ENCODE peak calls at places on chromosomes 16 and 17, in seven cellular contexts. O is left ventricle myocardium inferior, K is WTC11, G is hepatocyte, R is progenitor cell of endocrine pancreas, S is glutamatergic neuron, I is stomach. M is an unnamed sample.

GRCh38 chr16:28604186-28604565 is 5.7 kb downstream of the SULT1A1 start:
- DNase-seq in K (no peak), O (no peak), S (no peak), R (no peak), I (no peak), G (no peak), M (no peak)

GRCh38 chr16:2257726-2258125 is 6.3 kb upstream of the ECI1 start:
- DNase-seq in K (no peak), I (no peak), S (no peak), R (no peak), G (no peak), O (no peak), M (no peak)

GRCh38 chr17:15321556-15322250 is 19.7 kb downstream of the TEKT3 start:
- DNase-seq in G (no peak), O (no peak), K (no peak), R (no peak), I (no peak), S (no peak), M (no peak)

GRCh38 chr16:69064164-69064563 is 41.3 kb upstream of the HAS3 start:
- DNase-seq in S (no peak), K (no peak), G (no peak), R (no peak), O (no peak), I (no peak), M (no peak)

GRCh38 chr17:9725575-9725974 is 65.8 kb downstream of the DHRS7C start:
- DNase-seq in G (no peak), I (no peak), R (no peak), S (peak), K (no peak), O (no peak), M (peak)

GRCh38 chr17:41784207-41784744 is 2.2 kb downstream of the JUP start:
- DNase-seq in S (no peak), G (peak), K (peak), O (peak), R (no peak), I (peak), M (no peak)

GRCh38 chr17:48307814-48308411 is 122.1 kb downstream of the SKAP1 start:
- DNase-seq in K (peak), G (peak), O (peak), I (peak), S (peak), R (peak), M (peak)

GRCh38 chr16:31216552-31217530 is at the start of gene PYDC1:
- DNase-seq in G (no peak), O (no peak), K (peak), S (peak), R (no peak), I (no peak), M (no peak)

GRCh38 chr16:29023279-29024278 is 38.7 kb downstream of the LAT start:
- DNase-seq in O (no peak), I (no peak), K (no peak), R (no peak), S (no peak), G (no peak), M (no peak)

GRCh38 chr17:77548967-77549366 is 408.2 kb downstream of the SEC14L1 start:
- DNase-seq in O (no peak), R (no peak), I (no peak), K (no peak), G (no peak), S (no peak), M (no peak)

GRCh38 chr17:48244814-48245213 is 137.2 kb downstream of the SNX11 start:
- DNase-seq in R (no peak), I (no peak), S (no peak), K (no peak), G (no peak), O (no peak), M (no peak)

GRCh38 chr17:78133971-78134898 is 3.7 kb downstream of the TMC8 start:
- DNase-seq in O (no peak), I (peak), S (peak), G (peak), R (peak), K (peak), M (peak)

GRCh38 chr16:89605186-89605970 is 8.1 kb upstream of the DPEP1 start:
- DNase-seq in G (no peak), S (no peak), K (no peak), I (no peak), O (no peak), R (no peak), M (no peak)

GRCh38 chr16:88276591-88276990 is 106.2 kb upstream of the ZNF469 start:
- DNase-seq in K (no peak), O (peak), R (no peak), G (no peak), I (no peak), S (no peak), M (no peak)

GRCh38 chr16:49463529-49463928 is 89.9 kb downstream of the C16orf78 start:
- DNase-seq in S (peak), G (no peak), O (no peak), R (no peak), K (no peak), I (peak), M (no peak)

GRCh38 chr17:4643676-4644075 is 2.2 kb upstream of the ALOX15 start:
- DNase-seq in K (no peak), O (no peak), G (no peak), I (no peak), S (no peak), R (no peak), M (no peak)

GRCh38 chr16:75121949-75122568 is 5.5 kb upstream of the LDHD start:
- DNase-seq in G (peak), R (no peak), I (no peak), K (no peak), S (no peak), O (no peak), M (no peak)

GRCh38 chr17:52035336-52035915 is 123.1 kb downstream of the CA10 start:
- DNase-seq in R (no peak), G (no peak), S (no peak), O (no peak), K (no peak), I (no peak), M (no peak)

GRCh38 chr16:85037050-85037410 is 9.4 kb downstream of the KIAA0513 start:
- DNase-seq in O (no peak), R (no peak), K (no peak), I (no peak), G (no peak), S (no peak), M (no peak)

DNA sequence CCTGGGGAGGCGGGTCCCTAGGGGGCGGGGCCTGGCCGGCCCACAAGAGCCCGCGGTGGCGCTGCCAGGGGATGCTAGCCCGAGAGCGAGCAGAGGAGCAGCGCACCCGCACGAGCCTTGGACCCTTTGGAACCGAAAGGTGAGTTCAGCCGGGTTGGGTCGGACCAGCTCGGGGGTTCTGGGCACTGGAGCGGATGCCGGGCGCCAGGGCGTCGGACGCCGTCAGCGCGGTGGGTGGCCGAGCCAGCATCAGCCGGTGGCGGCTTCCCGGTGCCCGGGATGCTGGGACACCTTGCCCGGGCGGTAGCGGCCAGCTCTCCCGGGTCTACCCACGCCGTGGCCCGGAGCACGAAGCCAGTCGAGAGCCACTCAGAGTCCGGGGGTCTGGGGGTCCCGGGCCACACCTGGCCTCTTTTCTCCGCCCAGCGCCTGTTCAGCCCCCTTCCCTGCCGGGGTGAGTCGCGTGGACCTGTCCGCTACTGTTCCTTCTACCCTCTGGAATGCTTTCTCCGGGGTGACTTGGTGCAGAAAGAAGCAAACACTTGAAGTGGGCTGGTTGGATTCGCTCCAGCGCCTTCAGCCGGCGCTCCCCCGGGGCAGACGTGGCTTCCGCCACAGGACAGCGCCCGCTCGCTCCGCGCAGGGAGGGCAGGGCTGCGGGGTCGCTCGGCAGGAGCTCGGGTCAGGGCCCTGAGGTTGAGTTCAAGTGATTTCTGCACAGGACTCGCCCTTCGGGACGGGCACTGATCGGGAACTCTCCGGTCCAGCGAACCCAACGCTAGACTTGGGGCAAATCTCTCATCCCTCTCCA is at the start of gene SCNN1G:
- DNase-seq in O (peak), R (peak), S (peak), K (peak), I (peak), G (peak), M (peak)
- TF ChIP-seq CTCF in O (peak), R (peak), S (peak), K (no peak), I (no peak), G (no peak), M (peak)

GRCh38 chr17:1716076-1716911 is 6.1 kb upstream of the TLCD2 start:
- DNase-seq in K (peak), R (peak), S (peak), G (peak), O (peak), I (peak), M (peak)
- TF ChIP-seq CTCF in K (no peak), R (no peak), S (no peak), G (no peak), O (no peak), I (no peak), M (no peak)

GRCh38 chr16:5054876-5055865 is 10.6 kb downstream of the C16orf89 start:
- DNase-seq in S (no peak), G (no peak), I (no peak), R (no peak), K (no peak), O (no peak), M (no peak)

GRCh38 chr16:5060073-5060641 is 5.6 kb downstream of the C16orf89 start:
- DNase-seq in S (no peak), K (no peak), I (no peak), O (no peak), R (no peak), G (no peak), M (no peak)

GRCh38 chr16:5059386-5060072 is 6.2 kb downstream of the C16orf89 start:
- DNase-seq in I (no peak), R (no peak), O (no peak), G (no peak), K (no peak), S (no peak), M (no peak)

GRCh38 chr16:5058476-5058875 is 7.3 kb downstream of the C16orf89 start:
- DNase-seq in I (no peak), O (no peak), S (peak), R (no peak), K (peak), G (no peak), M (peak)

DNA sequence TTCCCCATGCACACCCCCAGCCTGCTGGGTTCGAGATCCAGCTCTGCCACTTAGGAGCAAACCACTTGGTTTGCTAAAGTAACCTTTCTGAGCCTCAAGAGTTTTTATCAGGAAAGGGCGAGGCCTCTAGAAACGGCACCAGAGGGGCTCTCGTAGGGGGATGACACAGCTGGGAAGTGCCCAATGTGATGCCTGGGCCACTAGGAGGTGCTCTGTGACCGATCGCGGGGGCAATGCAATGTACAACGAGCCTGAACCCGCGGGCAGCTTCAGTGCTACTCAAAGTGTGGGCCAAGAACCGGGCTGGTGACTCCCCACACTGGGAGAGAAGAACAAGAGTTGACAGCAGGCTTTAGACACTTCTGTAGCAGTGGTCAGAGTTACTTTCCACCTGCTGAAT is 9.4 kb downstream of the C16orf89 start:
- DNase-seq in S (peak), O (no peak), R (no peak), G (peak), I (peak), K (peak), M (peak)
- TF ChIP-seq CTCF in S (no peak), O (peak), R (peak), G (peak), I (no peak), K (peak), M (peak)

DNA sequence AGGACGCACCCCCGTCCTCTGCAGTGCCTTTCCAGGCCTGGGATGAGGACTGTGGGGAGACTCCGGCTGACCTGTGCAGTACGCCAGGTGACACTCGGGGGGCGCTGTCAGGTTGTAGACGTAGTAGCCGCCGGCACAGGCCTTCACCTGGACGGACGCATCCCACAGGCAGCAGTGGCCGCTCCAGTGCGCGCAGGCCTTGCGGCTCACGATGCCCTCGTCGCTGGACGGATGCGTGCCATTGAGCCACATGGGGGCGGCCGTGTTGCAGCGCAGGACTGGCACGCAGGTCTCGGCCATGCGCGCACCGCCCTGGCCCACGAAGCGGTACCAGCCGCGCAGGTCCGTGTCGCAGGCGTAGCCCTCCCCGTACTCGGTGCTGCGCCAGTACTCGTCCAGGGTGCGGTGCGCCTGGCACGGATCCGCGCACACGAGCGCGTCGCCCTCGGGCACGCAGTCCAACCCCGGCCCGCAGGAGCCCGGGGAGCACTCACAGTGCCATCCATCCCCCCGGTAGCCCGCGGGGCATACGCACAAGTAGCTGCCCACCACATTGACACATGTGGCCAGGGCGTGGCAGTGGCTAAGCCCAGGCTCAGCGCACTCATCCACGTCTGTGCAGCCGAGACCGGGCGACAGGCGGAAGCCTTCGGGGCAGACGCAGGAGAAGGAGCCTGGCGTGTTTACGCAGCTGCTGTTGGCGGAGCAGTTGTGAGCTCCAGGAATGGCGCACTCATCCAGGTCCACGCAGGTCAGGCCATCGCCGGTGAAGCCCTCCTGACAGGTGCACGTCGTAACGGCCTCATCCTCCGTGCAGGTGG is 3.9 kb downstream of the UMOD start:
- DNase-seq in O (no peak), G (no peak), R (no peak), I (peak), S (peak), K (peak), M (no peak)
- TF ChIP-seq CTCF in O (no peak), G (no peak), R (no peak), I (peak), S (no peak), K (peak), M (no peak)

DNA sequence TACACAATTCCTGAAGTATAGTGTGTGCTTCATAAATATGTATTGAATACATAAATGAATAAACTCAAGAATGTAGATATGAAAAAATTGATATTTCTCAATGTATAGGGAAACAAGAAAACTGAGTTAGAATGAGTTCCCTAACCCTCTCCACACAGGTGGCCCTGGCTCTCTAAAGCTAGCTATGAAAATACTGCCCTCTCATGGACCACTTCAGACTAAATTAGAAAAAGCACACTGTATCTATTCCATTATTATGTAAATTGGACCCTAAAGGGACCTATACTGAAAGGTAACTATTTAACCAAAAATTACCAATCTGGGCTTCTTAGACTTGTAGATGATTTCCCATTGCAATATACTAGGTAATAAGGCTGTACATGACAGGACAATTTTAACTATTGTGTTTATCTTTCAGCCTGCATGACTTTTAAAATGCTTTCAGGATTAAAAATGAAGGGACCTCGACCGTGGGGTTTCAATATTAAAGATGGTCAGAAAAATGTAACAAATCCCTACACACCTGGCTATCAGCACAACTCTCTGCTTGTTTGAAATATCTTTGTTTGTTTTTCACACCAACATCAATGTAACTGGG is 672.5 kb upstream of the KIF2B start:
- DNase-seq in K (no peak), O (no peak), R (no peak), G (peak), I (no peak), S (no peak), M (no peak)
- TF ChIP-seq CTCF in K (no peak), O (no peak), R (peak), G (peak), I (no peak), S (peak), M (peak)

GRCh38 chr17:70901870-70902269 is 732.5 kb downstream of the KCNJ2 start:
- DNase-seq in R (no peak), O (no peak), G (no peak), S (no peak), I (no peak), K (no peak), M (no peak)

GRCh38 chr17:70891301-70891700 is 722.0 kb downstream of the KCNJ2 start:
- DNase-seq in G (no peak), S (no peak), I (no peak), O (no peak), R (no peak), K (no peak), M (no peak)

GRCh38 chr17:70892527-70892926 is 723.2 kb downstream of the KCNJ2 start:
- DNase-seq in S (no peak), R (no peak), K (no peak), I (no peak), G (no peak), O (no peak), M (no peak)

GRCh38 chr17:70896843-70897242 is 727.5 kb downstream of the KCNJ2 start:
- DNase-seq in R (no peak), G (no peak), O (no peak), S (no peak), I (no peak), K (no peak), M (no peak)
- TF ChIP-seq CTCF in R (no peak), G (no peak), O (no peak), S (no peak), I (no peak), K (no peak), M (no peak)

M was measured in neural crest cell.